ENCODE peak calls at places on chromosomes 7 and 10, in ten cellular contexts. One of them, this sample, is unnamed.

GRCh38 chr7:81692146-81692905 is 77.5 kb downstream of the HGF start:
- DNase-seq in Calu3: no peak
- DNase-seq in G401: no peak
- DNase-seq in fibroblast of lung: no peak
- DNase-seq in NCI-H1092 treated with DMSO at 0.1 percent for 48 hours: no peak
- DNase-seq in progenitor cell of endocrine pancreas: no peak
- DNase-seq in mammary epithelial cell: no peak
- DNase-seq in activated CD8-positive, alpha-beta memory T cell treated with anti-CD3 and anti-CD28 coated beads for 1 hour: no peak
- DNase-seq in activated CD4-positive, alpha-beta memory T cell treated with anti-CD3 and anti-CD28 coated beads for 36 hours: no peak
- DNase-seq in stimulated activated CD4-positive, alpha-beta T cell treated with anti-CD3 and anti-CD28 coated beads, Interleukin-4, amount 100 ng/mL, for 4 hours: no peak
- DNase-seq in this sample: peak; percentile 43

GRCh38 chr10:125186431-125187170 is 26.2 kb upstream of the CTBP2 start:
- DNase-seq in activated CD4-positive, alpha-beta memory T cell treated with anti-CD3 and anti-CD28 coated beads for 36 hours: no peak
- DNase-seq in Calu3: no peak
- DNase-seq in activated CD8-positive, alpha-beta memory T cell treated with anti-CD3 and anti-CD28 coated beads for 1 hour: no peak
- DNase-seq in mammary epithelial cell: no peak
- DNase-seq in G401: no peak
- DNase-seq in progenitor cell of endocrine pancreas: no peak
- DNase-seq in stimulated activated CD4-positive, alpha-beta T cell treated with anti-CD3 and anti-CD28 coated beads, Interleukin-4, amount 100 ng/mL, for 4 hours: no peak
- DNase-seq in fibroblast of lung: no peak
- DNase-seq in NCI-H1092 treated with DMSO at 0.1 percent for 48 hours: no peak
- DNase-seq in this sample: no peak

GRCh38 chr10:352476-353235 is 217.4 kb downstream of the ZMYND11 start:
- DNase-seq in stimulated activated CD4-positive, alpha-beta T cell treated with anti-CD3 and anti-CD28 coated beads, Interleukin-4, amount 100 ng/mL, for 4 hours: no peak
- DNase-seq in fibroblast of lung: no peak
- DNase-seq in mammary epithelial cell: no peak
- DNase-seq in Calu3: no peak
- DNase-seq in activated CD4-positive, alpha-beta memory T cell treated with anti-CD3 and anti-CD28 coated beads for 36 hours: no peak
- DNase-seq in activated CD8-positive, alpha-beta memory T cell treated with anti-CD3 and anti-CD28 coated beads for 1 hour: no peak
- DNase-seq in progenitor cell of endocrine pancreas: no peak
- DNase-seq in G401: no peak
- DNase-seq in NCI-H1092 treated with DMSO at 0.1 percent for 48 hours: no peak
- DNase-seq in this sample: no peak

GRCh38 chr7:46383605-46384004 is 462.5 kb upstream of the IGFBP3 start:
- DNase-seq in Calu3: no peak
- DNase-seq in mammary epithelial cell: peak; percentile 70
- DNase-seq in fibroblast of lung: peak; percentile 61
- DNase-seq in G401: no peak
- DNase-seq in progenitor cell of endocrine pancreas: no peak
- DNase-seq in activated CD8-positive, alpha-beta memory T cell treated with anti-CD3 and anti-CD28 coated beads for 1 hour: no peak
- DNase-seq in activated CD4-positive, alpha-beta memory T cell treated with anti-CD3 and anti-CD28 coated beads for 36 hours: no peak
- DNase-seq in NCI-H1092 treated with DMSO at 0.1 percent for 48 hours: no peak
- DNase-seq in stimulated activated CD4-positive, alpha-beta T cell treated with anti-CD3 and anti-CD28 coated beads, Interleukin-4, amount 100 ng/mL, for 4 hours: no peak
- DNase-seq in this sample: peak; percentile 29

GRCh38 chr10:52517017-52517416 is 202.9 kb downstream of the DKK1 start:
- DNase-seq in activated CD4-positive, alpha-beta memory T cell treated with anti-CD3 and anti-CD28 coated beads for 36 hours: no peak
- DNase-seq in fibroblast of lung: no peak
- DNase-seq in NCI-H1092 treated with DMSO at 0.1 percent for 48 hours: no peak
- DNase-seq in activated CD8-positive, alpha-beta memory T cell treated with anti-CD3 and anti-CD28 coated beads for 1 hour: no peak
- DNase-seq in G401: no peak
- DNase-seq in Calu3: no peak
- DNase-seq in progenitor cell of endocrine pancreas: no peak
- DNase-seq in mammary epithelial cell: no peak
- DNase-seq in stimulated activated CD4-positive, alpha-beta T cell treated with anti-CD3 and anti-CD28 coated beads, Interleukin-4, amount 100 ng/mL, for 4 hours: no peak
- DNase-seq in this sample: no peak

GRCh38 chr10:133213641-133214467 is 16.2 kb upstream of the UTF1 start:
- DNase-seq in mammary epithelial cell: no peak
- DNase-seq in G401: no peak
- DNase-seq in activated CD8-positive, alpha-beta memory T cell treated with anti-CD3 and anti-CD28 coated beads for 1 hour: no peak
- DNase-seq in activated CD4-positive, alpha-beta memory T cell treated with anti-CD3 and anti-CD28 coated beads for 36 hours: no peak
- DNase-seq in NCI-H1092 treated with DMSO at 0.1 percent for 48 hours: no peak
- DNase-seq in progenitor cell of endocrine pancreas: no peak
- DNase-seq in stimulated activated CD4-positive, alpha-beta T cell treated with anti-CD3 and anti-CD28 coated beads, Interleukin-4, amount 100 ng/mL, for 4 hours: no peak
- DNase-seq in fibroblast of lung: no peak
- DNase-seq in Calu3: no peak
- DNase-seq in this sample: no peak

GRCh38 chr10:67327626-67328535 is 368.1 kb downstream of the CTNNA3 start:
- DNase-seq in activated CD8-positive, alpha-beta memory T cell treated with anti-CD3 and anti-CD28 coated beads for 1 hour: no peak
- DNase-seq in stimulated activated CD4-positive, alpha-beta T cell treated with anti-CD3 and anti-CD28 coated beads, Interleukin-4, amount 100 ng/mL, for 4 hours: no peak
- DNase-seq in activated CD4-positive, alpha-beta memory T cell treated with anti-CD3 and anti-CD28 coated beads for 36 hours: no peak
- DNase-seq in mammary epithelial cell: no peak
- DNase-seq in fibroblast of lung: no peak
- DNase-seq in progenitor cell of endocrine pancreas: no peak
- DNase-seq in NCI-H1092 treated with DMSO at 0.1 percent for 48 hours: no peak
- DNase-seq in G401: no peak
- DNase-seq in Calu3: no peak
- DNase-seq in this sample: no peak

GRCh38 chr10:17742918-17743317 is 9.1 kb upstream of the TMEM236 start:
- DNase-seq in NCI-H1092 treated with DMSO at 0.1 percent for 48 hours: peak; percentile 1
- DNase-seq in mammary epithelial cell: peak; percentile 19
- DNase-seq in activated CD8-positive, alpha-beta memory T cell treated with anti-CD3 and anti-CD28 coated beads for 1 hour: peak; percentile 58
- DNase-seq in progenitor cell of endocrine pancreas: peak; percentile 27
- DNase-seq in G401: peak; percentile 47
- DNase-seq in stimulated activated CD4-positive, alpha-beta T cell treated with anti-CD3 and anti-CD28 coated beads, Interleukin-4, amount 100 ng/mL, for 4 hours: peak; percentile 67
- DNase-seq in fibroblast of lung: peak; percentile 72
- DNase-seq in activated CD4-positive, alpha-beta memory T cell treated with anti-CD3 and anti-CD28 coated beads for 36 hours: peak; percentile 77
- DNase-seq in Calu3: peak; percentile 64
- DNase-seq in this sample: peak; percentile 78

GRCh38 chr7:121303422-121304171 is 25.2 kb upstream of the WNT16 start:
- DNase-seq in progenitor cell of endocrine pancreas: no peak
- DNase-seq in NCI-H1092 treated with DMSO at 0.1 percent for 48 hours: no peak
- DNase-seq in activated CD8-positive, alpha-beta memory T cell treated with anti-CD3 and anti-CD28 coated beads for 1 hour: no peak
- DNase-seq in fibroblast of lung: no peak
- DNase-seq in activated CD4-positive, alpha-beta memory T cell treated with anti-CD3 and anti-CD28 coated beads for 36 hours: no peak
- DNase-seq in G401: no peak
- DNase-seq in Calu3: no peak
- DNase-seq in stimulated activated CD4-positive, alpha-beta T cell treated with anti-CD3 and anti-CD28 coated beads, Interleukin-4, amount 100 ng/mL, for 4 hours: no peak
- DNase-seq in mammary epithelial cell: no peak
- DNase-seq in this sample: no peak

GRCh38 chr10:50917486-50917885 is 32.1 kb upstream of the A1CF start:
- DNase-seq in mammary epithelial cell: peak; percentile 38
- DNase-seq in activated CD4-positive, alpha-beta memory T cell treated with anti-CD3 and anti-CD28 coated beads for 36 hours: no peak
- DNase-seq in Calu3: no peak
- DNase-seq in fibroblast of lung: peak; percentile 60
- DNase-seq in G401: no peak
- DNase-seq in NCI-H1092 treated with DMSO at 0.1 percent for 48 hours: no peak
- DNase-seq in progenitor cell of endocrine pancreas: no peak
- DNase-seq in activated CD8-positive, alpha-beta memory T cell treated with anti-CD3 and anti-CD28 coated beads for 1 hour: no peak
- DNase-seq in stimulated activated CD4-positive, alpha-beta T cell treated with anti-CD3 and anti-CD28 coated beads, Interleukin-4, amount 100 ng/mL, for 4 hours: no peak
- DNase-seq in this sample: peak; percentile 80

GRCh38 chr10:75195035-75195763 is 15.4 kb upstream of the VDAC2 start:
- DNase-seq in G401: no peak
- DNase-seq in NCI-H1092 treated with DMSO at 0.1 percent for 48 hours: no peak
- DNase-seq in stimulated activated CD4-positive, alpha-beta T cell treated with anti-CD3 and anti-CD28 coated beads, Interleukin-4, amount 100 ng/mL, for 4 hours: no peak
- DNase-seq in activated CD8-positive, alpha-beta memory T cell treated with anti-CD3 and anti-CD28 coated beads for 1 hour: no peak
- DNase-seq in activated CD4-positive, alpha-beta memory T cell treated with anti-CD3 and anti-CD28 coated beads for 36 hours: no peak
- DNase-seq in mammary epithelial cell: no peak
- DNase-seq in fibroblast of lung: peak; percentile 90
- DNase-seq in progenitor cell of endocrine pancreas: no peak
- DNase-seq in Calu3: no peak
- DNase-seq in this sample: peak; percentile 75

GRCh38 chr7:30745251-30745650 is 6.7 kb upstream of the INMT start:
- DNase-seq in mammary epithelial cell: no peak
- DNase-seq in Calu3: no peak
- DNase-seq in fibroblast of lung: no peak
- DNase-seq in progenitor cell of endocrine pancreas: no peak
- DNase-seq in G401: no peak
- DNase-seq in NCI-H1092 treated with DMSO at 0.1 percent for 48 hours: no peak
- DNase-seq in activated CD8-positive, alpha-beta memory T cell treated with anti-CD3 and anti-CD28 coated beads for 1 hour: no peak
- DNase-seq in stimulated activated CD4-positive, alpha-beta T cell treated with anti-CD3 and anti-CD28 coated beads, Interleukin-4, amount 100 ng/mL, for 4 hours: no peak
- DNase-seq in activated CD4-positive, alpha-beta memory T cell treated with anti-CD3 and anti-CD28 coated beads for 36 hours: no peak
- DNase-seq in this sample: peak; percentile 70

GRCh38 chr7:100456561-100456957 is 7.5 kb downstream of the SPACDR start:
- DNase-seq in NCI-H1092 treated with DMSO at 0.1 percent for 48 hours: no peak
- DNase-seq in mammary epithelial cell: no peak
- DNase-seq in activated CD8-positive, alpha-beta memory T cell treated with anti-CD3 and anti-CD28 coated beads for 1 hour: no peak
- DNase-seq in activated CD4-positive, alpha-beta memory T cell treated with anti-CD3 and anti-CD28 coated beads for 36 hours: no peak
- DNase-seq in Calu3: no peak
- DNase-seq in fibroblast of lung: no peak
- DNase-seq in G401: no peak
- DNase-seq in progenitor cell of endocrine pancreas: no peak
- DNase-seq in stimulated activated CD4-positive, alpha-beta T cell treated with anti-CD3 and anti-CD28 coated beads, Interleukin-4, amount 100 ng/mL, for 4 hours: no peak
- DNase-seq in this sample: no peak

GRCh38 chr7:139869886-139870285 is 40.8 kb downstream of the TBXAS1 start:
- DNase-seq in fibroblast of lung: no peak
- DNase-seq in NCI-H1092 treated with DMSO at 0.1 percent for 48 hours: no peak
- DNase-seq in stimulated activated CD4-positive, alpha-beta T cell treated with anti-CD3 and anti-CD28 coated beads, Interleukin-4, amount 100 ng/mL, for 4 hours: no peak
- DNase-seq in mammary epithelial cell: no peak
- DNase-seq in activated CD8-positive, alpha-beta memory T cell treated with anti-CD3 and anti-CD28 coated beads for 1 hour: no peak
- DNase-seq in activated CD4-positive, alpha-beta memory T cell treated with anti-CD3 and anti-CD28 coated beads for 36 hours: no peak
- DNase-seq in Calu3: no peak
- DNase-seq in progenitor cell of endocrine pancreas: no peak
- DNase-seq in G401: no peak
- DNase-seq in this sample: no peak

GRCh38 chr7:74542558-74543117 is 88.9 kb downstream of the GTF2IRD1 start:
- DNase-seq in activated CD4-positive, alpha-beta memory T cell treated with anti-CD3 and anti-CD28 coated beads for 36 hours: no peak
- DNase-seq in NCI-H1092 treated with DMSO at 0.1 percent for 48 hours: peak; percentile 80
- DNase-seq in activated CD8-positive, alpha-beta memory T cell treated with anti-CD3 and anti-CD28 coated beads for 1 hour: no peak
- DNase-seq in mammary epithelial cell: peak; percentile 83
- DNase-seq in stimulated activated CD4-positive, alpha-beta T cell treated with anti-CD3 and anti-CD28 coated beads, Interleukin-4, amount 100 ng/mL, for 4 hours: no peak
- DNase-seq in Calu3: no peak
- DNase-seq in G401: peak; percentile 60
- DNase-seq in progenitor cell of endocrine pancreas: no peak
- DNase-seq in fibroblast of lung: peak; percentile 44
- DNase-seq in this sample: no peak

GRCh38 chr7:412731-413356 is 106.8 kb downstream of the PDGFA start:
- DNase-seq in stimulated activated CD4-positive, alpha-beta T cell treated with anti-CD3 and anti-CD28 coated beads, Interleukin-4, amount 100 ng/mL, for 4 hours: no peak
- DNase-seq in Calu3: no peak
- DNase-seq in fibroblast of lung: peak; percentile 15
- DNase-seq in activated CD4-positive, alpha-beta memory T cell treated with anti-CD3 and anti-CD28 coated beads for 36 hours: no peak
- DNase-seq in progenitor cell of endocrine pancreas: no peak
- DNase-seq in NCI-H1092 treated with DMSO at 0.1 percent for 48 hours: no peak
- DNase-seq in G401: no peak
- DNase-seq in mammary epithelial cell: no peak
- DNase-seq in activated CD8-positive, alpha-beta memory T cell treated with anti-CD3 and anti-CD28 coated beads for 1 hour: no peak
- DNase-seq in this sample: no peak

GRCh38 chr7:107180378-107180777 is 11.6 kb downstream of the HBP1 start:
- DNase-seq in activated CD8-positive, alpha-beta memory T cell treated with anti-CD3 and anti-CD28 coated beads for 1 hour: peak; percentile 43
- DNase-seq in stimulated activated CD4-positive, alpha-beta T cell treated with anti-CD3 and anti-CD28 coated beads, Interleukin-4, amount 100 ng/mL, for 4 hours: peak; percentile 56
- DNase-seq in activated CD4-positive, alpha-beta memory T cell treated with anti-CD3 and anti-CD28 coated beads for 36 hours: peak; percentile 82
- DNase-seq in NCI-H1092 treated with DMSO at 0.1 percent for 48 hours: no peak
- DNase-seq in fibroblast of lung: peak; percentile 91
- DNase-seq in G401: no peak
- DNase-seq in mammary epithelial cell: peak; percentile 84
- DNase-seq in progenitor cell of endocrine pancreas: no peak
- DNase-seq in Calu3: peak; percentile 12
- DNase-seq in this sample: peak; percentile 91

GRCh38 chr10:84184517-84184916 is 9.8 kb upstream of the CDHR1 start:
- DNase-seq in mammary epithelial cell: no peak
- DNase-seq in progenitor cell of endocrine pancreas: no peak
- DNase-seq in fibroblast of lung: no peak
- DNase-seq in stimulated activated CD4-positive, alpha-beta T cell treated with anti-CD3 and anti-CD28 coated beads, Interleukin-4, amount 100 ng/mL, for 4 hours: no peak
- DNase-seq in Calu3: no peak
- DNase-seq in activated CD8-positive, alpha-beta memory T cell treated with anti-CD3 and anti-CD28 coated beads for 1 hour: no peak
- DNase-seq in NCI-H1092 treated with DMSO at 0.1 percent for 48 hours: no peak
- DNase-seq in activated CD4-positive, alpha-beta memory T cell treated with anti-CD3 and anti-CD28 coated beads for 36 hours: no peak
- DNase-seq in G401: no peak
- DNase-seq in this sample: no peak

GRCh38 chr7:134394046-134394445 is 64.9 kb downstream of the AKR1B1 start:
- DNase-seq in activated CD4-positive, alpha-beta memory T cell treated with anti-CD3 and anti-CD28 coated beads for 36 hours: no peak
- DNase-seq in stimulated activated CD4-positive, alpha-beta T cell treated with anti-CD3 and anti-CD28 coated beads, Interleukin-4, amount 100 ng/mL, for 4 hours: no peak
- DNase-seq in activated CD8-positive, alpha-beta memory T cell treated with anti-CD3 and anti-CD28 coated beads for 1 hour: no peak
- DNase-seq in fibroblast of lung: no peak
- DNase-seq in G401: no peak
- DNase-seq in NCI-H1092 treated with DMSO at 0.1 percent for 48 hours: no peak
- DNase-seq in Calu3: no peak
- DNase-seq in progenitor cell of endocrine pancreas: no peak
- DNase-seq in mammary epithelial cell: no peak
- DNase-seq in this sample: no peak

GRCh38 chr10:4849555-4850242 is 23.7 kb downstream of the AKR1E2 start:
- DNase-seq in activated CD8-positive, alpha-beta memory T cell treated with anti-CD3 and anti-CD28 coated beads for 1 hour: peak; percentile 81
- DNase-seq in G401: peak; percentile 86
- DNase-seq in stimulated activated CD4-positive, alpha-beta T cell treated with anti-CD3 and anti-CD28 coated beads, Interleukin-4, amount 100 ng/mL, for 4 hours: peak; percentile 87
- DNase-seq in activated CD4-positive, alpha-beta memory T cell treated with anti-CD3 and anti-CD28 coated beads for 36 hours: peak; percentile 93
- DNase-seq in progenitor cell of endocrine pancreas: peak; percentile 85
- DNase-seq in fibroblast of lung: peak; percentile 97
- DNase-seq in NCI-H1092 treated with DMSO at 0.1 percent for 48 hours: peak; percentile 72
- DNase-seq in Calu3: peak; percentile 94
- DNase-seq in mammary epithelial cell: peak; percentile 91
- DNase-seq in this sample: peak; percentile 98

GRCh38 chr10:53808677-53809076 is 992.4 kb downstream of the PCDH15 start:
- DNase-seq in progenitor cell of endocrine pancreas: no peak
- DNase-seq in Calu3: peak; percentile 6
- DNase-seq in stimulated activated CD4-positive, alpha-beta T cell treated with anti-CD3 and anti-CD28 coated beads, Interleukin-4, amount 100 ng/mL, for 4 hours: no peak
- DNase-seq in mammary epithelial cell: no peak
- DNase-seq in G401: peak; percentile 4
- DNase-seq in NCI-H1092 treated with DMSO at 0.1 percent for 48 hours: no peak
- DNase-seq in activated CD8-positive, alpha-beta memory T cell treated with anti-CD3 and anti-CD28 coated beads for 1 hour: no peak
- DNase-seq in activated CD4-positive, alpha-beta memory T cell treated with anti-CD3 and anti-CD28 coated beads for 36 hours: no peak
- DNase-seq in fibroblast of lung: no peak
- DNase-seq in this sample: no peak

GRCh38 chr10:117318909-117319308 is 56.3 kb downstream of the PDZD8 start:
- DNase-seq in NCI-H1092 treated with DMSO at 0.1 percent for 48 hours: no peak
- DNase-seq in activated CD4-positive, alpha-beta memory T cell treated with anti-CD3 and anti-CD28 coated beads for 36 hours: no peak
- DNase-seq in fibroblast of lung: peak; percentile 54
- DNase-seq in progenitor cell of endocrine pancreas: no peak
- DNase-seq in activated CD8-positive, alpha-beta memory T cell treated with anti-CD3 and anti-CD28 coated beads for 1 hour: no peak
- DNase-seq in G401: no peak
- DNase-seq in Calu3: no peak
- DNase-seq in mammary epithelial cell: no peak
- DNase-seq in stimulated activated CD4-positive, alpha-beta T cell treated with anti-CD3 and anti-CD28 coated beads, Interleukin-4, amount 100 ng/mL, for 4 hours: no peak
- DNase-seq in this sample: peak; percentile 39

GRCh38 chr10:2985729-2986232 is 81.6 kb upstream of the PFKP start:
- DNase-seq in activated CD8-positive, alpha-beta memory T cell treated with anti-CD3 and anti-CD28 coated beads for 1 hour: no peak
- DNase-seq in G401: no peak
- DNase-seq in fibroblast of lung: peak; percentile 28
- DNase-seq in activated CD4-positive, alpha-beta memory T cell treated with anti-CD3 and anti-CD28 coated beads for 36 hours: no peak
- DNase-seq in mammary epithelial cell: peak; percentile 64
- DNase-seq in stimulated activated CD4-positive, alpha-beta T cell treated with anti-CD3 and anti-CD28 coated beads, Interleukin-4, amount 100 ng/mL, for 4 hours: no peak
- DNase-seq in Calu3: peak; percentile 74
- DNase-seq in NCI-H1092 treated with DMSO at 0.1 percent for 48 hours: peak; percentile 42
- DNase-seq in progenitor cell of endocrine pancreas: no peak
- DNase-seq in this sample: peak; percentile 43

GRCh38 chr7:53596230-53596629 is 560.8 kb downstream of the POM121L12 start:
- DNase-seq in activated CD8-positive, alpha-beta memory T cell treated with anti-CD3 and anti-CD28 coated beads for 1 hour: no peak
- DNase-seq in NCI-H1092 treated with DMSO at 0.1 percent for 48 hours: no peak
- DNase-seq in Calu3: no peak
- DNase-seq in progenitor cell of endocrine pancreas: no peak
- DNase-seq in fibroblast of lung: no peak
- DNase-seq in mammary epithelial cell: peak; percentile 51
- DNase-seq in activated CD4-positive, alpha-beta memory T cell treated with anti-CD3 and anti-CD28 coated beads for 36 hours: no peak
- DNase-seq in G401: no peak
- DNase-seq in stimulated activated CD4-positive, alpha-beta T cell treated with anti-CD3 and anti-CD28 coated beads, Interleukin-4, amount 100 ng/mL, for 4 hours: no peak
- DNase-seq in this sample: no peak

GRCh38 chr7:132430863-132431822 is 145.1 kb downstream of the PLXNA4 start:
- DNase-seq in activated CD4-positive, alpha-beta memory T cell treated with anti-CD3 and anti-CD28 coated beads for 36 hours: peak; percentile 73
- DNase-seq in fibroblast of lung: peak; percentile 92
- DNase-seq in progenitor cell of endocrine pancreas: no peak
- DNase-seq in activated CD8-positive, alpha-beta memory T cell treated with anti-CD3 and anti-CD28 coated beads for 1 hour: peak; percentile 11
- DNase-seq in stimulated activated CD4-positive, alpha-beta T cell treated with anti-CD3 and anti-CD28 coated beads, Interleukin-4, amount 100 ng/mL, for 4 hours: no peak
- DNase-seq in NCI-H1092 treated with DMSO at 0.1 percent for 48 hours: peak; percentile 10
- DNase-seq in G401: no peak
- DNase-seq in Calu3: peak; percentile 32
- DNase-seq in mammary epithelial cell: peak; percentile 25
- DNase-seq in this sample: peak; percentile 96

GRCh38 chr10:51397695-51398094 is 301.7 kb downstream of the CSTF2T start:
- DNase-seq in fibroblast of lung: peak; percentile 75
- DNase-seq in activated CD8-positive, alpha-beta memory T cell treated with anti-CD3 and anti-CD28 coated beads for 1 hour: no peak
- DNase-seq in activated CD4-positive, alpha-beta memory T cell treated with anti-CD3 and anti-CD28 coated beads for 36 hours: no peak
- DNase-seq in stimulated activated CD4-positive, alpha-beta T cell treated with anti-CD3 and anti-CD28 coated beads, Interleukin-4, amount 100 ng/mL, for 4 hours: no peak
- DNase-seq in progenitor cell of endocrine pancreas: no peak
- DNase-seq in Calu3: peak; percentile 36
- DNase-seq in NCI-H1092 treated with DMSO at 0.1 percent for 48 hours: peak; percentile 10
- DNase-seq in mammary epithelial cell: peak; percentile 57
- DNase-seq in G401: peak; percentile 40
- DNase-seq in this sample: peak; percentile 80